ENCODE peak calls at places on chromosome 12, in nine cellular contexts. X is HCT116, F is GM23248, L is astrocyte, J is neural progenitor cell, T is fibroblast of lung, I is mammary epithelial cell, G is K562, H is HepG2. D is an unnamed sample.

GRCh38 chr12:47820631-47821345 is 1.1 kb upstream of the HDAC7 start:
- DNase-seq in L (peak; percentile 95), X (peak; percentile 62), J (peak; percentile 94), G (peak; percentile 68), T (peak; percentile 97), I (peak; percentile 85), F (peak; percentile 98), H (peak; percentile 88), D (peak; percentile 92)

GRCh38 chr12:56462565-56462964 is 5.8 kb upstream of the SPRYD4 start:
- DNase-seq in X (no peak), T (no peak), I (no peak), G (no peak), J (peak; percentile 88), F (no peak), L (no peak), H (no peak), D (peak; percentile 61)

GRCh38 chr12:94289551-94290312 is 141.4 kb downstream of the PLXNC1 start:
- DNase-seq in G (peak; percentile 35), H (no peak), L (peak; percentile 77), T (peak; percentile 82), F (peak; percentile 80), X (no peak), I (peak; percentile 9), J (peak; percentile 39), D (no peak)

GRCh38 chr12:76346798-76347420 is 1.3 kb downstream of the BBS10 start:
- DNase-seq in L (peak; percentile 59), X (no peak), F (peak; percentile 85), J (peak; percentile 33), H (peak; percentile 50), I (peak; percentile 55), G (peak; percentile 65), T (peak; percentile 70), D (no peak)

GRCh38 chr12:25585021-25585523 is 32.0 kb upstream of the LMNTD1 start:
- DNase-seq in F (peak; percentile 83), L (peak; percentile 76), T (peak; percentile 78), J (no peak), H (no peak), X (no peak), G (no peak), I (peak; percentile 89), D (no peak)

GRCh38 chr12:51855586-51856428 is 7.3 kb upstream of the FIGNL2 start:
- DNase-seq in X (no peak), J (peak; percentile 95), H (peak; percentile 58), F (peak; percentile 62), L (peak; percentile 70), G (no peak), T (peak; percentile 81), I (no peak), D (peak; percentile 97)

GRCh38 chr12:11834104-11834812 is 184.8 kb downstream of the ETV6 start:
- DNase-seq in J (no peak), X (no peak), F (peak; percentile 66), I (peak; percentile 47), L (peak; percentile 40), H (no peak), T (peak; percentile 39), G (no peak), D (no peak)

GRCh38 chr12:11171145-11171952 is at the start of gene SMIM10L1:
- DNase-seq in J (peak; percentile 99), L (peak; percentile 86), G (peak; percentile 93), X (peak; percentile 87), T (peak; percentile 93), I (peak; percentile 93), H (peak; percentile 89), F (peak; percentile 99), D (peak; percentile 98)

GRCh38 chr12:8554451-8555195 is 13.9 kb upstream of the CLEC4E start:
- DNase-seq in J (no peak), G (no peak), H (no peak), I (peak; percentile 39), F (peak; percentile 31), T (peak; percentile 60), X (no peak), L (peak; percentile 46), D (peak; percentile 55)

GRCh38 chr12:100554608-100555077 is 18.8 kb upstream of the GAS2L3 start:
- DNase-seq in T (peak; percentile 82), J (peak; percentile 82), H (peak; percentile 88), X (peak; percentile 86), L (peak; percentile 77), I (peak; percentile 70), F (peak; percentile 90), G (peak; percentile 79), D (peak; percentile 93)

GRCh38 chr12:95767703-95768102 is 22.9 kb downstream of the NTN4 start:
- DNase-seq in I (no peak), X (no peak), J (no peak), H (no peak), L (no peak), T (no peak), F (peak; percentile 71), G (no peak), D (peak; percentile 30)

GRCh38 chr12:94603434-94604068 is 46.8 kb downstream of the TMCC3 start:
- DNase-seq in G (peak; percentile 54), X (peak; percentile 22), L (no peak), F (peak; percentile 32), J (peak; percentile 22), I (no peak), T (no peak), H (peak; percentile 5), D (peak; percentile 75)

GRCh38 chr12:73798523-73798922 is 739.1 kb upstream of the ATXN7L3B start:
- DNase-seq in H (no peak), T (no peak), X (no peak), G (no peak), J (no peak), F (no peak), I (no peak), L (no peak), D (no peak)

GRCh38 chr12:127383281-127383680 is 883.7 kb upstream of the TMEM132C start:
- DNase-seq in F (peak; percentile 64), X (no peak), G (no peak), H (no peak), T (peak; percentile 88), I (peak; percentile 57), L (peak; percentile 87), J (no peak), D (no peak)

GRCh38 chr12:129193263-129193871 is 340.1 kb downstream of the GLT1D1 start:
- DNase-seq in X (no peak), T (no peak), H (no peak), J (peak; percentile 37), L (no peak), I (no peak), F (no peak), G (peak; percentile 59), D (peak; percentile 55)

GRCh38 chr12:121610239-121611149 is 15.8 kb upstream of the ORAI1 start:
- DNase-seq in I (no peak), H (no peak), T (peak; percentile 31), X (no peak), J (peak; percentile 68), G (no peak), F (peak; percentile 80), L (no peak), D (no peak)

GRCh38 chr12:66823857-66824570 is 145.1 kb upstream of the GRIP1 start:
- DNase-seq in T (peak; percentile 43), I (peak; percentile 93), F (no peak), G (no peak), X (no peak), J (no peak), L (peak; percentile 22), H (no peak), D (no peak)

GRCh38 chr12:94208433-94208921 is 60.1 kb downstream of the PLXNC1 start:
- DNase-seq in T (no peak), L (no peak), I (no peak), H (no peak), F (no peak), G (peak; percentile 55), J (no peak), X (no peak), D (no peak)

GRCh38 chr12:1590083-1590979 is 4.0 kb downstream of the FBXL14 start:
- DNase-seq in H (no peak), L (peak; percentile 90), G (no peak), J (peak; percentile 94), T (peak; percentile 90), X (no peak), I (peak; percentile 19), F (peak; percentile 62), D (peak; percentile 93)

DNA sequence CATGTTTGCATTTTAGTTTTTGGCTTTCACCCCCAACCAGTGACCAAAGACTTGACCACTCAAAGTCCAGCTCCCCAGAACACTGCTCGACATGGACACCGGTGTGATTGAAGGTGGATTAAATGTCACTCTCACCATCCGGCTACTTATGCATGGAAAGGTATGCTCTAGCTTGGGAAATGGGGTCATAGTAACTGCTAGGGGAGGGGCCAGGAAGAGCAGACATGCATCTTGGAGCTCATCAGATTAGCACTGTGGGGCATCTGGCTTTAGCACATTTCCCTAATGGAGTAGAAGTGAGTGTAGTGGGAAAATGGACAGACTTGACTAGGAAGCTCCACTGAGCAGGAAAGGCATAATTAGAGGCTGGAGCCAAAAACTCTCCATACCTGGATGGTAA is 2.8 kb downstream of the PCBP2 start:
- DNase-seq in I (no peak), F (no peak), T (no peak), G (no peak), L (no peak), X (no peak), J (peak; percentile 28), H (no peak), D (no peak)
- H3K79me2 ChIP-seq in I (peaks cover 74% of the 10 kb centered on the region), F (peaks cover 75% of the 10 kb centered on the region), T (peaks cover 66% of the 10 kb centered on the region), G (peaks cover 76% of the 10 kb centered on the region), L (peaks cover 76% of the 10 kb centered on the region), X (peaks cover 76% of the 10 kb centered on the region), J (peaks cover 76% of the 10 kb centered on the region), H (peaks cover 62% of the 10 kb centered on the region), D (peaks cover 76% of the 10 kb centered on the region)

GRCh38 chr12:119671070-119671469 is 3.1 kb downstream of the PRKAB1 start:
- DNase-seq in I (no peak), L (no peak), G (no peak), T (no peak), J (no peak), H (no peak), F (no peak), X (no peak), D (no peak)
- H3K79me2 ChIP-seq in I (peaks cover 47% of the 10 kb centered on the region), L (peaks cover 30% of the 10 kb centered on the region), G (peaks cover 77% of the 10 kb centered on the region), T (peaks cover 15% of the 10 kb centered on the region), J (peaks cover 40% of the 10 kb centered on the region), H (peaks cover 13% of the 10 kb centered on the region), F (peaks cover 49% of the 10 kb centered on the region), X (peaks cover 40% of the 10 kb centered on the region), D (peaks cover 37% of the 10 kb centered on the region)

DNA sequence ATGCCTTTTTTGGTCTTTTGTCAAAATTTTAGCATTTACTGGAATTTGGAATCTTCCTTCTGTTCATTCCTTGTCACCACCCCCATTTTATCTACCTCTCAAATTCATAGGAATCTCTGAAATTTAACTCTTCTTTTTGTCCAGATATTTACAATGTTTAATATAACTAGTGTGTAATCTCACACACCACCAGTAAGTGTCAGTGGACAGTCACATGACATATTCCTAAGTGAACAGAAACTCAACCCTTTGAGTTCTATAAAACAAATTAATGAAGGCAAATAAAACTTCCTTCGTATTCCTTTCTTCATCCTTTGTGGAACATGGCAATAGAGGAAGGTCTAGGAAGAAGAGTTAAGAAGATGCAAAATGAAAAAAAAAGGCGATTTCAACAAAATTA is 26.6 kb downstream of the ATF7 start:
- DNase-seq in I (no peak), T (no peak), X (no peak), J (no peak), L (no peak), G (no peak), H (no peak), F (peak; percentile 40), D (no peak)
- H3K79me2 ChIP-seq in I (peaks cover 32% of the 10 kb centered on the region), T (peaks cover 6% of the 10 kb centered on the region), X (peaks cover 6% of the 10 kb centered on the region), J (peaks cover 35% of the 10 kb centered on the region), L (peaks cover 61% of the 10 kb centered on the region), G (peaks cover 16% of the 10 kb centered on the region), H (peaks cover 9% of the 10 kb centered on the region), F (peaks cover 90% of the 10 kb centered on the region), D (no peaks in the 10 kb centered on the region)

DNA sequence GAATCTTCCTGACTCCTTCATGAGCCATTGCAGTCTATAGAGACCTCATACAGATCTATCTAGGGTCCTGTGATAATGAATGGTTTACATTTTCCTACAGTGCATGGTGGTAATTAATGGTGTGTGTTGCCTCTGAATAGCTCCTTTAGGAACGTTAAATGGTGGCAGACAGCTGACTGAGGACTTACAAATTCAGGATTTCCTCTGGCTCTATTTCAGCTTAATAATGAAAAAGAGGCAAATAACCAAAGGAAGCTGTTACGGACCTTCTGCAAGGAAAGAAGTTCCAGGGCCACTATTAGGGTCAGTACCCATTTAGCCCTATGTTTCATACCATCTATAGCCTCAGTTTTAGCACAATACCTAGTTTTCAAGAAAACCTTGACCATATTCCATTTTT is 5.1 kb downstream of the IKBIP start:
- DNase-seq in G (no peak), I (no peak), J (no peak), L (no peak), T (no peak), F (no peak), X (no peak), H (no peak), D (no peak)
- H3K79me2 ChIP-seq in G (peaks cover 47% of the 10 kb centered on the region), I (peaks cover 92% of the 10 kb centered on the region), J (peaks cover 73% of the 10 kb centered on the region), L (peaks cover 93% of the 10 kb centered on the region), T (peaks cover 81% of the 10 kb centered on the region), F (peaks cover 100% of the 10 kb centered on the region), X (peaks cover 23% of the 10 kb centered on the region), H (peaks cover 73% of the 10 kb centered on the region), D (peaks cover 33% of the 10 kb centered on the region)

D was measured in GM23338.